ENCODE peak calls at places on chromosomes 3 and 15, in six cellular contexts. G is left ventricle myocardium inferior, A is neuronal stem cell, V is heart left ventricle, P is tibial nerve, W is heart right ventricle. D is an unnamed sample. For H3K4me1, the result is how much of the 10 kb centered on the place peaks cover.

GRCh38 chr3:125202197-125202596 is 10.4 kb downstream of the SLC12A8 start:
- DNase-seq in W (no peak), G (no peak), A (no peak), V (no peak), P (no peak), D (peak)

GRCh38 chr3:5267889-5268288 is 80.4 kb downstream of the EDEM1 start:
- DNase-seq in V (no peak), W (no peak), P (no peak), G (no peak), A (no peak), D (no peak)

GRCh38 chr3:21105784-21106183 is 645.2 kb downstream of the ZNF385D start:
- DNase-seq in A (no peak), W (no peak), V (no peak), P (no peak), G (no peak), D (no peak)

GRCh38 chr3:17144665-17144993 is 259.9 kb downstream of the PLCL2 start:
- DNase-seq in P (no peak), A (no peak), V (no peak), G (no peak), W (no peak), D (no peak)

GRCh38 chr3:53758846-53759245 is 87.4 kb downstream of the CHDH start:
- DNase-seq in V (no peak), P (no peak), G (no peak), A (no peak), W (no peak), D (no peak)

GRCh38 chr3:15399970-15400369 is 27.4 kb downstream of the METTL6 start:
- DNase-seq in V (no peak), W (no peak), G (no peak), P (no peak), A (no peak), D (peak)

GRCh38 chr3:4302747-4303146 is 422 bp upstream of the SETMAR start:
- DNase-seq in G (no peak), W (no peak), V (no peak), A (no peak), P (no peak), D (no peak)

GRCh38 chr3:71511037-71511436 is 72.5 kb downstream of the FOXP1 start:
- DNase-seq in G (no peak), P (no peak), V (no peak), A (no peak), W (no peak), D (peak)

GRCh38 chr3:160312014-160312624 is 86.9 kb downstream of the C3orf80 start:
- DNase-seq in W (no peak), V (no peak), A (no peak), P (no peak), G (no peak), D (no peak)

GRCh38 chr15:51969728-51970127 is 1.9 kb downstream of the LEO1 start:
- DNase-seq in A (no peak), P (no peak), G (no peak), W (no peak), V (no peak), D (no peak)

GRCh38 chr3:48685603-48686511 is at the start of gene NCKIPSD:
- DNase-seq in P (peak), V (peak), W (peak), G (peak), A (peak), D (peak)

GRCh38 chr3:124965413-124965812 is 30.9 kb upstream of the MUC13 start:
- DNase-seq in A (no peak), V (no peak), W (no peak), G (no peak), P (no peak), D (no peak)

GRCh38 chr3:98556164-98557130 is 24.7 kb downstream of the GPR15 start:
- DNase-seq in P (no peak), W (no peak), G (no peak), A (no peak), V (no peak), D (no peak)

GRCh38 chr3:184176377-184177330 is 2.0 kb downstream of the AP2M1 start:
- DNase-seq in G (peak), W (peak), V (peak), A (peak), P (peak), D (no peak)

GRCh38 chr3:88149146-88149515 is 628 bp upstream of the C3orf38 start:
- DNase-seq in P (no peak), W (no peak), G (no peak), A (no peak), V (no peak), D (no peak)

GRCh38 chr3:50015918-50016317 is 72.8 kb upstream of the RBM5 start:
- DNase-seq in A (no peak), W (no peak), G (no peak), V (no peak), P (no peak), D (no peak)

GRCh38 chr3:29694783-29695182 is 413.9 kb downstream of the RBMS3 start:
- DNase-seq in V (no peak), W (no peak), A (no peak), G (no peak), P (no peak), D (no peak)

GRCh38 chr15:69027976-69028518 is 13.6 kb downstream of the NOX5 start:
- DNase-seq in G (no peak), V (no peak), A (no peak), P (no peak), W (no peak), D (no peak)

GRCh38 chr3:9861201-9861600 is 17.4 kb upstream of the RPUSD3 start:
- DNase-seq in A (no peak), G (no peak), P (no peak), W (no peak), V (no peak), D (no peak)

GRCh38 chr15:77029166-77030041 is 34.5 kb downstream of the PSTPIP1 start:
- DNase-seq in G (no peak), P (peak), W (no peak), A (no peak), V (peak), D (no peak)

GRCh38 chr3:108255131-108255530 is 32.9 kb upstream of the IFT57 start:
- DNase-seq in G (no peak), P (no peak), W (no peak), V (no peak), A (no peak), D (no peak)

GRCh38 chr15:67380921-67381320 is 126.3 kb downstream of the IQCH start:
- DNase-seq in V (no peak), G (no peak), A (no peak), P (no peak), W (no peak), D (no peak)

GRCh38 chr3:47780727-47781325 is 867 bp downstream of the SMARCC1 start:
- DNase-seq in G (no peak), P (no peak), A (peak), W (no peak), V (no peak), D (no peak)

GRCh38 chr3:66367979-66368378 is 132.8 kb downstream of the LRIG1 start:
- DNase-seq in V (no peak), G (no peak), W (no peak), P (no peak), A (no peak), D (no peak)

GRCh38 chr15:57213783-57214366 is 162.4 kb upstream of the CGNL1 start:
- DNase-seq in P (no peak), W (no peak), V (no peak), A (peak), G (no peak), D (peak)

GRCh38 chr3:188578579-188579363 is 424.8 kb downstream of the LPP start:
- DNase-seq in W (peak), V (peak), G (peak), P (peak), A (no peak), D (no peak)

GRCh38 chr3:178777718-178778411 is 241.6 kb downstream of the KCNMB2 start:
- DNase-seq in W (no peak), P (no peak), V (no peak), A (no peak), G (no peak), D (no peak)

GRCh38 chr3:5205165-5205941 is 17.8 kb downstream of the EDEM1 start:
- DNase-seq in V (no peak), P (no peak), W (no peak), A (no peak), G (no peak), D (no peak)

GRCh38 chr15:75597667-75598341 is 18.7 kb upstream of the PTPN9 start:
- DNase-seq in G (no peak), A (no peak), P (no peak), V (no peak), W (no peak), D (peak)

GRCh38 chr15:50778089-50778488 is 12.6 kb upstream of the SPPL2A start:
- DNase-seq in A (no peak), W (no peak), V (no peak), G (no peak), P (no peak), D (no peak)

GRCh38 chr15:96327155-96327741 is 3.3 kb upstream of the NR2F2 start:
- DNase-seq in A (no peak), W (no peak), G (no peak), V (no peak), P (no peak), D (peak)

GRCh38 chr3:21237638-21238037 is 513.4 kb downstream of the ZNF385D start:
- DNase-seq in W (no peak), A (no peak), V (no peak), G (no peak), P (no peak), D (no peak)

GRCh38 chr3:126895178-126896066 is 87.5 kb upstream of the PLXNA1 start:
- DNase-seq in A (no peak), P (peak), G (no peak), V (no peak), W (no peak), D (no peak)

GRCh38 chr3:136008732-136009456 is 43.4 kb downstream of the PPP2R3A start:
- DNase-seq in P (no peak), V (no peak), W (no peak), A (no peak), G (no peak), D (no peak)

GRCh38 chr3:38004415-38005075 is 14.0 kb downstream of the VILL start:
- DNase-seq in V (peak), W (peak), A (no peak), G (peak), P (peak), D (peak)

GRCh38 chr3:179196098-179196497 is 47.9 kb downstream of the PIK3CA start:
- DNase-seq in V (no peak), A (no peak), P (no peak), W (no peak), G (no peak), D (no peak)

GRCh38 chr3:167228135-167228534 is 152.0 kb downstream of the ZBBX start:
- DNase-seq in V (no peak), W (no peak), G (no peak), P (no peak), A (no peak), D (no peak)

DNA sequence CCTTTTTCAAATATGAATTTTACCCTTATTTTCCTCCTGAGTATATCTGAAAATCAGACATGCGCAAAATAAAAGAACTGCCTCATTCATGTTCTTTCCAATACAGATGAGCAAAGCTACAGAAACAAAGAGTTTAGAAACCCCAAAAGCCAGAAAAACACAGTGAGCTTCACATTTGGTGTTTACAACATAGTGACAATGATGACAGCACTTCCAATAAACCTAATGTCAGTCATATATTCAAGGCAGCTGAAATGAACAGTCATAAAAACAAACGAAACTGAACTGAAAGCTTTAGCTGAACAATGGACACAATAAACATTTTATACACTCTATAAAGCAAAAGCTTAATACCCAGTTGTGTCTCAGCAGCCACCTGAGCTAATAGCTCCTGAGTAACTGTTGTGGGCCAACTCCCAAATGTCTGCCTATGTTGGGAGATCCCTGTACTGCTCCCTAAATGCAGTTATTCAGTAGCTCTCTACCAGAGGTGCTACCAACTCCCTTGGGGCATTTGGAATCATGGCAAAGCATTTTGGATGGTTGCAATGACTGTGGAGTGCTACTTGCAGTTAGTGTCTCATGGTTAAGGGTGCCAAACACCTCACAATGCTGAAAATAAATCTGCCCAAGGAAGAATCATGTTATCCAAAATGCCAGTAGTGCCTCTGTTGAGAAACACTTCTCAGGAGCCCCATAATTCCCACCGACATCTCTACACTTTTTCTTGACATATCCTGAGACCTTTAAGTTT is 131.5 kb downstream of the TGFBR2 start:
- DNase-seq in W (no peak), V (no peak), G (no peak), A (no peak), P (no peak), D (no peak)
- H3K4me1 ChIP-seq in W (under half), V (under half), G (under half), A (under half), P (under half), D (under half)

GRCh38 chr3:56758539-56758981 is 43.2 kb downstream of the ARHGEF3 start:
- DNase-seq in G (no peak), P (no peak), A (no peak), W (no peak), V (no peak), D (peak)
- H3K4me1 ChIP-seq in G (half or more), P (under half), A (under half), W (half or more), V (under half), D (under half)

GRCh38 chr15:59420108-59420507 is 17.9 kb upstream of the FAM81A start:
- DNase-seq in P (no peak), G (no peak), V (no peak), A (no peak), W (no peak), D (no peak)

GRCh38 chr15:59420986-59421618 is 16.9 kb upstream of the FAM81A start:
- DNase-seq in G (no peak), A (no peak), V (no peak), P (no peak), W (no peak), D (no peak)

DNA sequence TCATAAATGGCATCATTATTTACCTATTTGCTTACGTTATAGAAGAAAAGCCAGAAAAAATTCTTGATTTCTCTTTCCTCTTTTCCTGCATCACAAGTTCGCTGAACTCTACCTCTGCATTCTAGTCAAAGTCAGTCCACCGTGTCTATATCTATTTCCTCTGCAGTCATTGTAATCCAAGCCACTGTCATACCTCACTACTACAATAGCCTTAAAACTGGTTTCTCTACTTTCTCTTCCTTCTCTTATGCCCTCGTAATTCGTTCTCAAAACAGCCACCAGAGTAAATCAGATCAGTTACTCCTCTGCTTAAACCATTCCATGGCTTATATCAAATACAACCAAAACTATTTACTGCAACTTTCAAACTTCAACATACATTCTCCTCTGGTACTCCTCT is 13.4 kb upstream of the FAM81A start:
- DNase-seq in P (no peak), G (no peak), W (no peak), V (no peak), A (no peak), D (no peak)
- H3K4me1 ChIP-seq in P (under half), G (under half), W (under half), V (under half), A (under half), D (under half)

GRCh38 chr3:147758786-147759185 is 349.6 kb downstream of the ZIC1 start:
- DNase-seq in V (no peak), P (no peak), W (no peak), G (no peak), A (no peak), D (no peak)
- H3K4me1 ChIP-seq in V (under half), P (under half), W (under half), G (under half), A (under half), D (under half)

GRCh38 chr15:88608607-88609181 is 12.4 kb upstream of the AEN start:
- DNase-seq in W (no peak), V (no peak), A (no peak), G (no peak), P (no peak), D (no peak)
- H3K4me1 ChIP-seq in W (under half), V (under half), A (under half), G (under half), P (under half), D (under half)

DNA sequence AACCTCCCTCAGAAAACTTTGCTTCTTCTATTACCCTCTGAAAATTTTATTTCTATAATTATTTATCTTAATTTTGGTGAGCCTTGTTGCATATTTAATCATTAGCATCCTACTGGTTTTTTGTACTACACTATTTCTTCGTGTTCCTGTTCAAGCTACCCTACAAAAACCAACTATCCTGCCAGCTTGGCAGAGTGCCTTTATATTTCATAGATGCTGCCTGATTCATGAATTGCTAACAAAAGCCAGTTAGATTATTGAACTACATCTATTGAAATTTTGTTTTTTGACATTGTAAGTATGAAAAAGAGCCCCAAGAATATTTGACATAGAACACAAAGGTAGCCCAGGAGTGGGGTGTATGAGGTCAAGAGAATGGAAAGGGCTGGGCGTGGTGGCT is 78.9 kb downstream of the CD200R1L start:
- DNase-seq in G (no peak), W (no peak), V (no peak), P (no peak), A (no peak), D (no peak)
- H3K4me1 ChIP-seq in G (under half), W (under half), V (under half), P (under half), A (under half), D (under half)

GRCh38 chr3:152323834-152324233 is 55.1 kb downstream of the MBNL1 start:
- DNase-seq in G (no peak), V (no peak), W (no peak), P (no peak), A (no peak), D (no peak)

GRCh38 chr3:152328841-152329240 is 60.1 kb downstream of the MBNL1 start:
- DNase-seq in V (no peak), A (no peak), P (no peak), W (no peak), G (no peak), D (no peak)

GRCh38 chr3:152321806-152322377 is 53.2 kb downstream of the MBNL1 start:
- DNase-seq in G (no peak), A (no peak), V (no peak), P (no peak), W (no peak), D (no peak)

GRCh38 chr3:152322756-152323155 is 54.0 kb downstream of the MBNL1 start:
- DNase-seq in A (no peak), P (no peak), V (no peak), W (no peak), G (no peak), D (peak)

DNA sequence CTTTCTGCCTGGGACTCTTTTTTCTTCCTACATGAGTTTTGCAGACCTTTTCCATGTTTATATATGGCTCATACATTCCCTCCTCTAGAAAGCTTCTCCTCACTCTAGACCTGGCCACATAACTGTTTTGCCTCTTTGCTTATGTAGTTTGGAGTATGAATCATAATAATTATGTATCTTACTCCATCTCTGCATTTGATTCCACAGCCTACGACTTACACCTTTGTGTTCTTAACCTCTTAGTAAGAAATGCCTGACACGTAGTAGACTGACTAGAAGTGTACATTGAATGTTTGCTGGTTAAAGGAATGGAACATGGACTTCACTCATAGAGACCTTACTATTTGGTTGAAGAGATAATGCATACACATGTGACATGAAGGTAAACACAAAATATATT is 56.4 kb downstream of the MBNL1 start:
- DNase-seq in V (no peak), G (no peak), P (no peak), W (no peak), A (no peak), D (no peak)
- H3K4me1 ChIP-seq in V (under half), G (half or more), P (under half), W (half or more), A (under half), D (under half)

GRCh38 chr3:123815981-123816380 is 68.2 kb downstream of the MYLK start:
- DNase-seq in G (no peak), P (no peak), W (no peak), V (no peak), A (no peak), D (no peak)

GRCh38 chr3:123817413-123817812 is 66.7 kb downstream of the MYLK start:
- DNase-seq in V (no peak), A (no peak), W (no peak), P (no peak), G (no peak), D (no peak)

GRCh38 chr3:123818921-123819429 is 65.2 kb downstream of the MYLK start:
- DNase-seq in W (no peak), V (no peak), A (no peak), G (no peak), P (no peak), D (no peak)

GRCh38 chr3:123818324-123818920 is 65.7 kb downstream of the MYLK start:
- DNase-seq in P (no peak), A (no peak), W (no peak), G (no peak), V (no peak), D (no peak)

GRCh38 chr3:123816673-123817207 is 67.4 kb downstream of the MYLK start:
- DNase-seq in V (no peak), G (no peak), W (no peak), P (no peak), A (no peak), D (no peak)
- H3K4me1 ChIP-seq in V (under half), G (under half), W (under half), P (under half), A (under half), D (under half)

GRCh38 chr15:63462053-63462452 is 42.3 kb upstream of the USP3 start:
- DNase-seq in P (no peak), G (no peak), W (no peak), V (no peak), A (no peak), D (no peak)
- H3K4me1 ChIP-seq in P (under half), G (under half), W (under half), V (under half), A (under half), D (under half)

DNA sequence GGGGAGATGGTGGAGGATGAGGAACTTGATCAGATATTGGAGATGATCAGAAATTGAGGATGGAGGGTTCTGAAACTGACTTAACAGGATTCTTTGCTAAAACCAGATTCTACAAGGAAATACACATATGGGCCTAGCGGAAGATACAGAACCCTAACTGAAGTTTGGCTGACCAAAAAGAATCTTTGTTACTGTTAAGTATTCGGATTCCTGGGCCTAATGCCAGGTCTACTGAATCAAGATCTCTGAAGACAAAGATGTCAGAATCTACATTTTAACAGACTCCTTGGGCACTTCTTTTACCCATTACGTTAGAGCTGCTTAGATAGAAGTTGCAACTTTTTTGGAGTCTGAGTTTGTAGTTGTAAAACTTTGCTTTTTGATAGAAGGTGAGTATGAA is 137.7 kb downstream of the FNDC3B start:
- DNase-seq in V (no peak), W (no peak), G (no peak), A (no peak), P (no peak), D (no peak)
- H3K4me1 ChIP-seq in V (under half), W (half or more), G (half or more), A (under half), P (under half), D (under half)

D was measured in Karpas-422.